ENCODE peak calls at places on chromosomes 16 and 17, in six cellular contexts. One of them, this sample, is unnamed.

GRCh38 chr17:49515196-49515770 is 20.2 kb downstream of the NGFR start:
- DNase-seq in CD4-positive, alpha-beta T cell: no peak
- DNase-seq in HS-5: peak
- DNase-seq in BJ: peak
- DNase-seq in right atrium auricular region: peak
- DNase-seq in EL: peak
- DNase-seq in this sample: peak

GRCh38 chr17:16033729-16034349 is 34.2 kb downstream of the TTC19 start:
- DNase-seq in BJ: no peak
- DNase-seq in CD4-positive, alpha-beta T cell: no peak
- DNase-seq in EL: no peak
- DNase-seq in HS-5: no peak
- DNase-seq in right atrium auricular region: no peak
- DNase-seq in this sample: no peak

GRCh38 chr17:44601574-44602372 is 44.5 kb downstream of the FZD2 start:
- DNase-seq in HS-5: no peak
- DNase-seq in EL: no peak
- DNase-seq in BJ: no peak
- DNase-seq in CD4-positive, alpha-beta T cell: no peak
- DNase-seq in right atrium auricular region: no peak
- DNase-seq in this sample: no peak

GRCh38 chr17:76612465-76612864 is 26.8 kb upstream of the ST6GALNAC2 start:
- DNase-seq in right atrium auricular region: no peak
- DNase-seq in CD4-positive, alpha-beta T cell: no peak
- DNase-seq in HS-5: no peak
- DNase-seq in BJ: no peak
- DNase-seq in EL: no peak
- DNase-seq in this sample: no peak

GRCh38 chr17:65183736-65184135 is 46.6 kb downstream of the RGS9 start:
- DNase-seq in BJ: no peak
- DNase-seq in HS-5: no peak
- DNase-seq in CD4-positive, alpha-beta T cell: no peak
- DNase-seq in EL: peak
- DNase-seq in right atrium auricular region: no peak
- DNase-seq in this sample: peak

GRCh38 chr16:3589441-3589921 is 12.3 kb upstream of the NLRC3 start:
- DNase-seq in HS-5: no peak
- DNase-seq in EL: no peak
- DNase-seq in right atrium auricular region: no peak
- DNase-seq in BJ: no peak
- DNase-seq in CD4-positive, alpha-beta T cell: no peak
- DNase-seq in this sample: no peak

GRCh38 chr17:10197721-10198508 is 491 bp downstream of the GAS7 start:
- DNase-seq in BJ: no peak
- DNase-seq in HS-5: no peak
- DNase-seq in CD4-positive, alpha-beta T cell: no peak
- DNase-seq in EL: no peak
- DNase-seq in right atrium auricular region: no peak
- DNase-seq in this sample: no peak

GRCh38 chr16:17134586-17134985 is 336.2 kb downstream of the XYLT1 start:
- DNase-seq in EL: no peak
- DNase-seq in BJ: no peak
- DNase-seq in CD4-positive, alpha-beta T cell: no peak
- DNase-seq in HS-5: no peak
- DNase-seq in right atrium auricular region: no peak
- DNase-seq in this sample: no peak

GRCh38 chr16:81823111-81823510 is 44.0 kb downstream of the PLCG2 start:
- DNase-seq in BJ: no peak
- DNase-seq in CD4-positive, alpha-beta T cell: no peak
- DNase-seq in right atrium auricular region: no peak
- DNase-seq in HS-5: no peak
- DNase-seq in EL: no peak
- DNase-seq in this sample: no peak

GRCh38 chr17:38874505-38875419 is 4.9 kb downstream of the LASP1 start:
- DNase-seq in EL: peak
- DNase-seq in CD4-positive, alpha-beta T cell: no peak
- DNase-seq in HS-5: no peak
- DNase-seq in right atrium auricular region: no peak
- DNase-seq in BJ: no peak
- DNase-seq in this sample: no peak

GRCh38 chr17:57892820-57893595 is 43.2 kb upstream of the MRPS23 start:
- DNase-seq in right atrium auricular region: peak
- DNase-seq in EL: peak
- DNase-seq in BJ: peak
- DNase-seq in HS-5: peak
- DNase-seq in CD4-positive, alpha-beta T cell: no peak
- DNase-seq in this sample: peak

GRCh38 chr17:78997881-78998280 is 11.7 kb downstream of the CANT1 start:
- DNase-seq in EL: no peak
- DNase-seq in BJ: no peak
- DNase-seq in HS-5: no peak
- DNase-seq in right atrium auricular region: no peak
- DNase-seq in CD4-positive, alpha-beta T cell: no peak
- DNase-seq in this sample: no peak

GRCh38 chr16:75618782-75619181 is 4.3 kb downstream of the ADAT1 start:
- DNase-seq in EL: no peak
- DNase-seq in right atrium auricular region: no peak
- DNase-seq in BJ: no peak
- DNase-seq in HS-5: no peak
- DNase-seq in CD4-positive, alpha-beta T cell: no peak
- DNase-seq in this sample: no peak

GRCh38 chr16:12796498-12796897 is 7.2 kb downstream of the CPPED1 start:
- DNase-seq in HS-5: peak
- DNase-seq in right atrium auricular region: no peak
- DNase-seq in BJ: no peak
- DNase-seq in CD4-positive, alpha-beta T cell: no peak
- DNase-seq in EL: peak
- DNase-seq in this sample: no peak

GRCh38 chr16:72797606-72798005 is 250.3 kb downstream of the ZFHX3 start:
- DNase-seq in BJ: no peak
- DNase-seq in EL: no peak
- DNase-seq in CD4-positive, alpha-beta T cell: no peak
- DNase-seq in HS-5: no peak
- DNase-seq in right atrium auricular region: no peak
- DNase-seq in this sample: no peak

GRCh38 chr16:833411-833810 is 32.9 kb upstream of the GNG13 start:
- DNase-seq in right atrium auricular region: no peak
- DNase-seq in BJ: no peak
- DNase-seq in EL: no peak
- DNase-seq in CD4-positive, alpha-beta T cell: no peak
- DNase-seq in HS-5: no peak
- DNase-seq in this sample: no peak

GRCh38 chr16:1917056-1917664 is 1.1 kb downstream of the HS3ST6 start:
- DNase-seq in EL: no peak
- DNase-seq in HS-5: no peak
- DNase-seq in right atrium auricular region: no peak
- DNase-seq in BJ: no peak
- DNase-seq in CD4-positive, alpha-beta T cell: no peak
- DNase-seq in this sample: no peak

GRCh38 chr16:2609827-2610470 is 72.1 kb downstream of the PDPK1 start:
- DNase-seq in HS-5: no peak
- DNase-seq in right atrium auricular region: no peak
- DNase-seq in EL: no peak
- DNase-seq in CD4-positive, alpha-beta T cell: no peak
- DNase-seq in BJ: no peak
- DNase-seq in this sample: no peak

GRCh38 chr17:81701288-81702071 is 1.7 kb upstream of the MRPL12 start:
- DNase-seq in EL: peak
- DNase-seq in CD4-positive, alpha-beta T cell: no peak
- DNase-seq in HS-5: no peak
- DNase-seq in right atrium auricular region: no peak
- DNase-seq in BJ: no peak
- DNase-seq in this sample: no peak

GRCh38 chr16:49810769-49811315 is 45.1 kb downstream of the ZNF423 start:
- DNase-seq in EL: no peak
- DNase-seq in BJ: no peak
- DNase-seq in right atrium auricular region: no peak
- DNase-seq in CD4-positive, alpha-beta T cell: no peak
- DNase-seq in HS-5: no peak
- DNase-seq in this sample: no peak

GRCh38 chr17:74770498-74771318 is 5.4 kb downstream of the NAT9 start:
- DNase-seq in EL: no peak
- DNase-seq in BJ: no peak
- DNase-seq in HS-5: no peak
- DNase-seq in right atrium auricular region: peak
- DNase-seq in CD4-positive, alpha-beta T cell: peak
- DNase-seq in this sample: no peak

GRCh38 chr16:2335286-2335895 is 5.1 kb downstream of the ABCA3 start:
- DNase-seq in CD4-positive, alpha-beta T cell: no peak
- DNase-seq in EL: no peak
- DNase-seq in HS-5: no peak
- DNase-seq in right atrium auricular region: no peak
- DNase-seq in BJ: no peak
- DNase-seq in this sample: no peak

GRCh38 chr16:67024384-67024896 is 4.5 kb upstream of the CBFB start:
- DNase-seq in HS-5: no peak
- DNase-seq in right atrium auricular region: no peak
- DNase-seq in CD4-positive, alpha-beta T cell: no peak
- DNase-seq in EL: no peak
- DNase-seq in BJ: no peak
- DNase-seq in this sample: no peak

GRCh38 chr17:7240375-7240774 is 1.1 kb upstream of the PHF23 start:
- DNase-seq in EL: no peak
- DNase-seq in BJ: no peak
- DNase-seq in CD4-positive, alpha-beta T cell: no peak
- DNase-seq in right atrium auricular region: no peak
- DNase-seq in HS-5: no peak
- DNase-seq in this sample: no peak

GRCh38 chr17:67517335-67517734 is 140.3 kb downstream of the PITPNC1 start:
- DNase-seq in CD4-positive, alpha-beta T cell: no peak
- DNase-seq in EL: no peak
- DNase-seq in right atrium auricular region: no peak
- DNase-seq in BJ: no peak
- DNase-seq in HS-5: no peak
- DNase-seq in this sample: no peak

GRCh38 chr17:43324205-43324893 is 74.4 kb upstream of the ARL4D start:
- DNase-seq in HS-5: no peak
- DNase-seq in BJ: no peak
- DNase-seq in EL: no peak
- DNase-seq in CD4-positive, alpha-beta T cell: no peak
- DNase-seq in right atrium auricular region: no peak
- DNase-seq in this sample: no peak

GRCh38 chr16:54446639-54447038 is 160.1 kb upstream of the IRX3 start:
- DNase-seq in CD4-positive, alpha-beta T cell: no peak
- DNase-seq in BJ: no peak
- DNase-seq in EL: peak
- DNase-seq in HS-5: no peak
- DNase-seq in right atrium auricular region: peak
- DNase-seq in this sample: peak

GRCh38 chr16:72715267-72715666 is 332.7 kb downstream of the ZFHX3 start:
- DNase-seq in BJ: no peak
- DNase-seq in right atrium auricular region: no peak
- DNase-seq in HS-5: no peak
- DNase-seq in CD4-positive, alpha-beta T cell: no peak
- DNase-seq in EL: peak
- DNase-seq in this sample: no peak

GRCh38 chr17:59800530-59800942 is 92.2 kb downstream of the TUBD1 start:
- DNase-seq in CD4-positive, alpha-beta T cell: no peak
- DNase-seq in right atrium auricular region: no peak
- DNase-seq in EL: no peak
- DNase-seq in BJ: no peak
- DNase-seq in HS-5: no peak
- DNase-seq in this sample: no peak

GRCh38 chr17:2697611-2698162 is 13.9 kb downstream of the CLUH start:
- DNase-seq in right atrium auricular region: no peak
- DNase-seq in BJ: no peak
- DNase-seq in CD4-positive, alpha-beta T cell: no peak
- DNase-seq in EL: no peak
- DNase-seq in HS-5: no peak
- DNase-seq in this sample: no peak

GRCh38 chr17:72725432-72726068 is 366.9 kb downstream of the SLC39A11 start:
- DNase-seq in HS-5: no peak
- DNase-seq in right atrium auricular region: no peak
- DNase-seq in EL: peak
- DNase-seq in BJ: no peak
- DNase-seq in CD4-positive, alpha-beta T cell: peak
- DNase-seq in this sample: no peak

GRCh38 chr17:56810846-56811775 is 22.6 kb downstream of the C17orf67 start:
- DNase-seq in HS-5: no peak
- DNase-seq in CD4-positive, alpha-beta T cell: no peak
- DNase-seq in EL: no peak
- DNase-seq in right atrium auricular region: peak
- DNase-seq in BJ: no peak
- DNase-seq in this sample: no peak

GRCh38 chr16:50386819-50387218 is 18.0 kb upstream of the BRD7 start:
- DNase-seq in CD4-positive, alpha-beta T cell: no peak
- DNase-seq in right atrium auricular region: no peak
- DNase-seq in EL: no peak
- DNase-seq in HS-5: no peak
- DNase-seq in BJ: no peak
- DNase-seq in this sample: no peak

GRCh38 chr17:28896491-28896883 is 1.0 kb downstream of the FLOT2 start:
- DNase-seq in BJ: no peak
- DNase-seq in CD4-positive, alpha-beta T cell: no peak
- DNase-seq in right atrium auricular region: no peak
- DNase-seq in HS-5: no peak
- DNase-seq in EL: peak
- DNase-seq in this sample: no peak

GRCh38 chr16:30346286-30346685 is 8.8 kb downstream of the CD2BP2 start:
- DNase-seq in HS-5: no peak
- DNase-seq in BJ: no peak
- DNase-seq in right atrium auricular region: no peak
- DNase-seq in CD4-positive, alpha-beta T cell: no peak
- DNase-seq in EL: no peak
- DNase-seq in this sample: no peak

GRCh38 chr17:19304209-19304608 is 58.3 kb downstream of the B9D1 start:
- DNase-seq in right atrium auricular region: peak
- DNase-seq in EL: peak
- DNase-seq in BJ: no peak
- DNase-seq in CD4-positive, alpha-beta T cell: no peak
- DNase-seq in HS-5: no peak
- DNase-seq in this sample: no peak

GRCh38 chr16:50360033-50360778 is 8.6 kb downstream of the BRD7 start:
- DNase-seq in HS-5: no peak
- DNase-seq in right atrium auricular region: no peak
- DNase-seq in CD4-positive, alpha-beta T cell: no peak
- DNase-seq in EL: no peak
- DNase-seq in BJ: peak
- DNase-seq in this sample: no peak

GRCh38 chr16:88017551-88018101 is 66.4 kb downstream of the BANP start:
- DNase-seq in EL: no peak
- DNase-seq in HS-5: no peak
- DNase-seq in BJ: no peak
- DNase-seq in CD4-positive, alpha-beta T cell: no peak
- DNase-seq in right atrium auricular region: no peak
- DNase-seq in this sample: no peak